ENCODE peak calls at places on chromosomes 1 and 21, in four cellular contexts. M is HepG2, X is K562, H is GM12878. I is an unnamed sample.

GRCh38 chr21:42782723-42783247 is 96.6 kb downstream of the WDR4 start:
- DNase-seq in M (no peak), X (no peak), H (no peak), I (no peak)

GRCh38 chr1:51850420-51851297 is 27.9 kb downstream of the NRDC start:
- DNase-seq in M (no peak), X (peak), H (no peak), I (no peak)

GRCh38 chr1:209130886-209131285 is 452.6 kb upstream of the CAMK1G start:
- DNase-seq in M (no peak), X (no peak), H (no peak), I (no peak)

GRCh38 chr1:10415211-10415930 is 14.9 kb upstream of the CENPS start:
- DNase-seq in M (peak), X (peak), H (no peak), I (no peak)

GRCh38 chr1:30353637-30354036 is 369.7 kb downstream of the MATN1 start:
- DNase-seq in M (no peak), X (no peak), H (no peak), I (no peak)

GRCh38 chr1:186440584-186440983 is 20.3 kb downstream of the PDC start:
- DNase-seq in M (no peak), X (no peak), H (no peak), I (no peak)

GRCh38 chr1:209428241-209428921 is 155.1 kb upstream of the CAMK1G start:
- DNase-seq in M (no peak), X (no peak), H (no peak), I (peak)

GRCh38 chr1:228007801-228008341 is 1.1 kb downstream of the WNT3A start:
- DNase-seq in M (no peak), X (no peak), H (no peak), I (no peak)

GRCh38 chr1:179867493-179868330 is 9.9 kb downstream of the TOR1AIP2 start:
- DNase-seq in M (peak), X (peak), H (no peak), I (peak)

GRCh38 chr1:3442901-3443300 is 11.6 kb upstream of the ARHGEF16 start:
- DNase-seq in M (no peak), X (no peak), H (no peak), I (no peak)

GRCh38 chr1:38283736-38284470 is 237.3 kb upstream of the POU3F1 start:
- DNase-seq in M (no peak), X (no peak), H (no peak), I (no peak)

GRCh38 chr21:44984792-44985440 is 45.1 kb downstream of the SLX9 start:
- DNase-seq in M (peak), X (no peak), H (no peak), I (peak)

GRCh38 chr1:27538793-27539192 is 48.8 kb upstream of the WASF2 start:
- DNase-seq in M (no peak), X (no peak), H (no peak), I (no peak)

GRCh38 chr1:1435094-1435903 is at the start of gene VWA1:
- DNase-seq in M (no peak), X (peak), H (no peak), I (peak)

GRCh38 chr1:205595435-205595834 is 36.4 kb downstream of the ELK4 start:
- DNase-seq in M (no peak), X (no peak), H (no peak), I (no peak)

GRCh38 chr1:58823481-58824010 is 39.7 kb upstream of the JUN start:
- DNase-seq in M (no peak), X (peak), H (no peak), I (no peak)

GRCh38 chr1:115338457-115338820 is 390 bp upstream of the NGF start:
- DNase-seq in M (no peak), X (no peak), H (no peak), I (peak)

GRCh38 chr1:901108-901859 is 22.4 kb upstream of the SAMD11 start:
- DNase-seq in M (no peak), X (no peak), H (no peak), I (no peak)

GRCh38 chr1:222634180-222635013 is 16.5 kb downstream of the MIA3 start:
- DNase-seq in M (peak), X (peak), H (no peak), I (peak)

GRCh38 chr1:111510003-111510380 is 6.6 kb upstream of the ADORA3 start:
- DNase-seq in M (no peak), X (no peak), H (no peak), I (no peak)

GRCh38 chr1:161726631-161727342 is 5.4 kb downstream of the FCRLB start:
- DNase-seq in M (peak), X (peak), H (no peak), I (peak)

GRCh38 chr1:247966520-247967204 is 1.6 kb downstream of the OR2AK2 start:
- DNase-seq in M (no peak), X (no peak), H (peak), I (no peak)

GRCh38 chr1:222288056-222288455 is 259.8 kb downstream of the HHIPL2 start:
- DNase-seq in M (no peak), X (no peak), H (no peak), I (no peak)

GRCh38 chr1:19319196-19319595 is 7.1 kb downstream of the SLC66A1 start:
- DNase-seq in M (no peak), X (no peak), H (no peak), I (no peak)

GRCh38 chr21:25999935-26000582 is 170.5 kb downstream of the APP start:
- DNase-seq in M (no peak), X (no peak), H (no peak), I (no peak)

GRCh38 chr21:38438476-38438893 is 59.8 kb downstream of the ERG start:
- DNase-seq in M (no peak), X (no peak), H (no peak), I (no peak)

GRCh38 chr1:218480691-218481099 is 135.6 kb downstream of the TGFB2 start:
- DNase-seq in M (peak), X (no peak), H (no peak), I (no peak)

GRCh38 chr1:201318504-201319340 is 35.4 kb downstream of the PKP1 start:
- DNase-seq in M (no peak), X (no peak), H (no peak), I (no peak)

GRCh38 chr1:172122381-172122780 is 281.1 kb downstream of the DNM3 start:
- DNase-seq in M (no peak), X (no peak), H (no peak), I (no peak)

GRCh38 chr21:19501115-19501514 is 1097.5 kb upstream of the TMPRSS15 start:
- DNase-seq in M (no peak), X (no peak), H (no peak), I (no peak)
- TF ChIP-seq CBFB in M (no peak), X (no peak), H (no peak), I (no peak)

DNA sequence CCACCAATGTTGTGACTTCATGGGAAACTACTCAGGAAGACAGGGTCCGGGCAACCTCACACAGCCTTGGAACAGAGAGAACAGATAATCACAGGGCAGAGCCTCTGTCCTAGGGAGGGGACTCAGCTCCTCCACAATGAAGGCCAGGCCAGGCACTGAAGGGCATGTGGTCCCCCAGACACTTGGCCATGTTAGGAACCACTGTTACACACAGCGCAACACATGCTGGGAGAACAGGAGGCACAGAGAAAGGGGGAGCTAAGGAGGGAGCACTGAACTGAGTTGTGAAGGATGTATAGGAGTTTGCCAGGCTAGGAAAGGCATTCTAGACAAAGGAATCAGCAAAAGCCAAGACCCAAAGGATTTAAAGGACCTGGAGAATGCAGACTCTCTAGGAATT is 127.6 kb downstream of the DMRTB1 start:
- DNase-seq in M (no peak), X (no peak), H (no peak), I (no peak)
- TF ChIP-seq CBFB in M (no peak), X (no peak), H (no peak), I (no peak)

GRCh38 chr1:23018661-23019093 is 591 bp upstream of the KDM1A start:
- DNase-seq in M (peak), X (peak), H (no peak), I (no peak)

GRCh38 chr1:23019851-23020625 is 770 bp downstream of the KDM1A start:
- DNase-seq in M (peak), X (peak), H (no peak), I (peak)

GRCh38 chr1:23021834-23022233 is 2.6 kb downstream of the KDM1A start:
- DNase-seq in M (no peak), X (no peak), H (no peak), I (no peak)

GRCh38 chr1:23019094-23019850 is at the start of gene KDM1A:
- DNase-seq in M (peak), X (peak), H (peak), I (peak)

DNA sequence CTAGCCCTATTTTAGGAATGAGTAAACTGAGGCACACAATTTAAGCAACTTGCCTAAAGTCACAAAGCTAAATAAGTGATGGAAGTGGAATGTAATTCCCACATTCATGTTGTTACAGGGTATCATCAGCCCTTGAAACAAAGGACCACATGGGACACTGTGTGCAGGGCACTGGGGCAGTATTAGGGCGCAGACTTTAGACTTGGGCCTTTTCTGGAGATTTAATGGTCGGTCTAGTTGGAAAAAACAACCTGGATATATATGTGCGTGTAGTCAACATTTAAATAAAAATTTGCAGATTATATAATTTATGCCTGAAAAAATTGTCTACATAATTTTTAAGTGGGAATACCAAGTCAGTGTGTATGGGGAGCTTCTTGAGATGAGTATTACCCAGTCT is 1.5 kb downstream of the KDM1A start:
- DNase-seq in M (peak), X (peak), H (no peak), I (no peak)
- TF ChIP-seq CBFB in M (no peak), X (no peak), H (no peak), I (no peak)

DNA sequence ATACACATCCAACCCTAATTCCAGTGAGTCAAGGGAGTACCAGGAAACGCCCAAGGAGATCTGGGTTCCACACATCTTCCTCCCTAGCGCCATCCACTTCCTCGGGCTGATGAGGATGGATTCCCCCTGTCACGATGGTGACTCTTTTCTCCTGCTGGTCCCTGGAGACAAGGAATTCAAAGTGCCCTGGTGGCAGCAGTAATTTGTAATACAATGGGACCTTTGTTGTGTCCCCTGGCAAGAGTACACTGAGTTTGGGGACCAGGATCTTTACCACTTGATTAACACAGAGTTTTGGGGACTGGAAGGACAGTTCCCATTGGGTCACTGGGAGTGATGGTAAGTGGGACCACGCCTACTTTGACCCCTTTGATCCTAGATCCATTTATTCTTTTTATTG is 9.4 kb upstream of the JAK1 start:
- DNase-seq in M (no peak), X (no peak), H (no peak), I (no peak)
- TF ChIP-seq CBFB in M (no peak), X (no peak), H (no peak), I (no peak)

GRCh38 chr1:202723708-202724107 is 13.5 kb upstream of the SYT2 start:
- DNase-seq in M (no peak), X (no peak), H (no peak), I (no peak)

GRCh38 chr1:202728951-202729350 is 18.7 kb upstream of the SYT2 start:
- DNase-seq in M (no peak), X (no peak), H (no peak), I (no peak)

DNA sequence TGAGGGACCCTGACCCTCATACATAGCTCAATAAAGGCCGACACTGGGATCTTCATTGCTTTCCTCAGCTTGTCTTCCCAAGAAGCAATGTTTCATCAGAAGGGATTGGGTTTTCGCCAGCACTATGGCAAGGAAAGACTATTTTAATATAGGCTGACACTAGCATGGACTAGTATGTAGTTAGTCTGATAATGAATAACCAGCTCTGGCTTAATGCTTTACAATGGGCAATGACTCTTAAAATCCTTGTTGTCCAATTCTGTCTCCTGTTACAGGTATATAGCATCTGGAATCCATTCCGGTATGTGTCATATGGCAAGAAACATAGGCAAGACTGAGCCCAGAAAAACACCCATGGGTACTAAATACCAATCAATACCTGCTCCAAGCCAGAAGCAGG is 15.3 kb upstream of the SYT2 start:
- DNase-seq in M (no peak), X (no peak), H (no peak), I (no peak)
- TF ChIP-seq CBFB in M (no peak), X (no peak), H (no peak), I (no peak)

DNA sequence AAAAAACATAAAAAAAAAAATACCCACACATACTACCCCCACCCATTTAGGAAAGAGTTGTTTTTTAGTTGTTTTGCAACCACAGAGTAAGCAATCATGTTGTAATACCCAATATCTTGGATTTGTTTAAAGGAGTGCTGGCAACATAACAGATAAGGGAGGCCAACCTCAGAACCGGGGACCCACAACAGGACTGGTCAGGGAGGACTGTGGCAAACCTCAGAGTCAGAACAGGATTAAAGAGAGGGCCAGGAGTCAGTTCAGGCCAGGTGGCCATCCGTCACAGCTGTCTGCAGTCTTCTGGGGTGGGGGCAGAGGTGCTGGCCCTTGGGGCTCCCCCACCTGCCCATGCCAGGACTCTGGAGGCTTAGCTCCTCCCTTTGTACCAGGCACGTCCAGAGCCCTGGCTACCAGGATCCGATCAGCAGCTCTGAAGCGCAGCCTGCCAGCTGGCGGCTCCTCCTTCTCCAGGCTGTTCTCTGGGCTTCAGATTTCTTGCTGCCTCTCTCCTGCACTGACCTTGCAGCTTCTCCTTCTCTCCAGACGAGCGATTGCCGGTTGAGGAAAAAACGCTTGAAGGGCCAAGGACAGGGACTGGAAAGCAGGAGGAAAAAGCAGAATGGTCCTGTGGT is 7.9 kb downstream of the H6PD start:
- DNase-seq in M (peak), X (no peak), H (no peak), I (no peak)
- TF ChIP-seq CBFB in M (no peak), X (no peak), H (no peak), I (no peak)

GRCh38 chr1:71737768-71738167 is 544.6 kb downstream of the NEGR1 start:
- DNase-seq in M (no peak), X (no peak), H (no peak), I (peak)

GRCh38 chr1:71738256-71738655 is 544.1 kb downstream of the NEGR1 start:
- DNase-seq in M (no peak), X (no peak), H (no peak), I (no peak)

GRCh38 chr1:71733121-71733520 is 549.2 kb downstream of the NEGR1 start:
- DNase-seq in M (no peak), X (no peak), H (no peak), I (no peak)
- TF ChIP-seq CBFB in M (no peak), X (no peak), H (no peak), I (no peak)

GRCh38 chr1:151708891-151709290 is 7.7 kb downstream of the CELF3 start:
- DNase-seq in M (no peak), X (no peak), H (no peak), I (no peak)

GRCh38 chr1:151711940-151712339 is 4.7 kb downstream of the CELF3 start:
- DNase-seq in M (no peak), X (no peak), H (no peak), I (no peak)

GRCh38 chr1:151707541-151708065 is 9.0 kb downstream of the CELF3 start:
- DNase-seq in M (no peak), X (no peak), H (no peak), I (no peak)

GRCh38 chr1:151711044-151711800 is 5.4 kb downstream of the CELF3 start:
- DNase-seq in M (no peak), X (peak), H (no peak), I (no peak)

GRCh38 chr1:151710187-151710586 is 6.4 kb downstream of the CELF3 start:
- DNase-seq in M (no peak), X (peak), H (no peak), I (peak)
- TF ChIP-seq CBFB in M (no peak), X (no peak), H (no peak), I (no peak)

I was measured in WTC11.